ENCODE peak calls at places on chromosomes 4 and X, in nine cellular contexts. H, E, X, L, I, T, O, J and Y are unnamed samples. For H3K4me1, the result is how much of the 10 kb centered on the place peaks cover.

GRCh38 chr4:143256456-143256855 is 71.7 kb downstream of the USP38 start:
- DNase-seq in H (no peak), E (no peak), X (no peak), L (no peak), I (no peak), T (no peak), O (no peak), J (no peak), Y (no peak)

GRCh38 chr4:139559692-139560091 is 3.7 kb upstream of the SETD7 start:
- DNase-seq in H (no peak), E (no peak), X (no peak), L (no peak), I (no peak), T (no peak), O (no peak), J (no peak), Y (no peak)

GRCh38 chrX:49155243-49155899 is 7.2 kb upstream of the MAGIX start:
- DNase-seq in H (peak), E (no peak), X (no peak), L (peak), I (no peak), T (peak), O (peak), J (peak), Y (peak)

GRCh38 chrX:133911816-133912495 is 73.4 kb downstream of the GPC3 start:
- DNase-seq in H (no peak), E (no peak), X (no peak), L (no peak), I (no peak), T (no peak), O (no peak), J (no peak), Y (no peak)

GRCh38 chr4:105631818-105632400 is 76.6 kb downstream of the INTS12 start:
- DNase-seq in H (no peak), E (no peak), X (no peak), L (no peak), I (no peak), T (no peak), O (no peak), J (no peak), Y (peak)

GRCh38 chr4:114900934-114901333 is 212.5 kb downstream of the NDST4 start:
- DNase-seq in H (no peak), E (no peak), X (no peak), L (no peak), I (no peak), T (no peak), O (no peak), J (no peak), Y (no peak)

GRCh38 chrX:20352935-20353336 is 86.2 kb upstream of the RPS6KA3 start:
- DNase-seq in H (no peak), E (no peak), X (no peak), L (no peak), I (no peak), T (no peak), O (no peak), J (no peak), Y (no peak)

GRCh38 chr4:138021116-138021820 is 220.9 kb downstream of the SLC7A11 start:
- DNase-seq in H (no peak), E (no peak), X (no peak), L (no peak), I (no peak), T (no peak), O (no peak), J (no peak), Y (peak)

GRCh38 chrX:42119076-42119475 is 195.7 kb upstream of the CASK start:
- DNase-seq in H (peak), E (no peak), X (no peak), L (no peak), I (no peak), T (no peak), O (peak), J (no peak), Y (peak)

GRCh38 chr4:11194431-11194830 is 234.3 kb downstream of the HS3ST1 start:
- DNase-seq in H (no peak), E (no peak), X (no peak), L (no peak), I (no peak), T (no peak), O (no peak), J (no peak), Y (no peak)

GRCh38 chr4:83217721-83218522 is 66.7 kb downstream of the COQ2 start:
- DNase-seq in H (no peak), E (no peak), X (no peak), L (no peak), I (no peak), T (no peak), O (no peak), J (peak), Y (no peak)

GRCh38 chr4:112854420-112854819 is 195.0 kb upstream of the ANK2 start:
- DNase-seq in H (no peak), E (no peak), X (no peak), L (no peak), I (no peak), T (no peak), O (no peak), J (no peak), Y (no peak)

GRCh38 chrX:71098302-71098701 is 2.7 kb downstream of the FOXO4 start:
- DNase-seq in H (peak), E (peak), X (peak), L (peak), I (no peak), T (peak), O (peak), J (peak), Y (peak)

GRCh38 chrX:41923925-41924693 is 755 bp upstream of the CASK start:
- DNase-seq in H (peak), E (no peak), X (no peak), L (peak), I (no peak), T (peak), O (peak), J (peak), Y (peak)

GRCh38 chr4:156109943-156110925 is 156.6 kb upstream of the CTSO start:
- DNase-seq in H (peak), E (no peak), X (no peak), L (no peak), I (no peak), T (peak), O (no peak), J (no peak), Y (peak)

GRCh38 chr4:53558981-53559620 is 32.2 kb downstream of the LNX1 start:
- DNase-seq in H (peak), E (no peak), X (no peak), L (no peak), I (no peak), T (no peak), O (no peak), J (no peak), Y (peak)

GRCh38 chr4:138410266-138410665 is 168.1 kb upstream of the SLC7A11 start:
- DNase-seq in H (no peak), E (peak), X (no peak), L (peak), I (no peak), T (peak), O (no peak), J (no peak), Y (no peak)

GRCh38 chr4:139732991-139733555 is 67.5 kb downstream of the MGST2 start:
- DNase-seq in H (no peak), E (no peak), X (no peak), L (peak), I (no peak), T (no peak), O (no peak), J (no peak), Y (no peak)

GRCh38 chr4:56210397-56210796 is 176.9 kb downstream of the AASDH start:
- DNase-seq in H (no peak), E (no peak), X (no peak), L (no peak), I (no peak), T (no peak), O (no peak), J (no peak), Y (no peak)

GRCh38 chr4:182749768-182750167 is 167.4 kb downstream of the DCTD start:
- DNase-seq in H (peak), E (no peak), X (no peak), L (no peak), I (no peak), T (no peak), O (no peak), J (no peak), Y (no peak)

GRCh38 chr4:183249854-183250253 is 70.2 kb downstream of the CLDN22 start:
- DNase-seq in H (peak), E (no peak), X (no peak), L (no peak), I (no peak), T (peak), O (peak), J (no peak), Y (peak)

GRCh38 chrX:139932077-139932900 is 564 bp downstream of the ATP11C start:
- DNase-seq in H (peak), E (peak), X (peak), L (peak), I (peak), T (peak), O (peak), J (peak), Y (peak)

GRCh38 chr4:163448541-163449203 is 24.9 kb downstream of the TKTL2 start:
- DNase-seq in H (no peak), E (no peak), X (no peak), L (no peak), I (no peak), T (no peak), O (peak), J (no peak), Y (peak)

GRCh38 chr4:135515295-135515694 is 1313.7 kb upstream of the PABPC4L start:
- DNase-seq in H (no peak), E (no peak), X (no peak), L (no peak), I (no peak), T (no peak), O (peak), J (no peak), Y (no peak)

GRCh38 chr4:84238247-84239090 is 260.6 kb downstream of the NKX6-1 start:
- DNase-seq in H (no peak), E (no peak), X (no peak), L (no peak), I (no peak), T (no peak), O (peak), J (no peak), Y (peak)

GRCh38 chr4:147761218-147761883 is 29.5 kb downstream of the ARHGAP10 start:
- DNase-seq in H (no peak), E (no peak), X (no peak), L (no peak), I (no peak), T (no peak), O (no peak), J (no peak), Y (no peak)

GRCh38 chr4:79882806-79883205 is 190.2 kb downstream of the ANTXR2 start:
- DNase-seq in H (no peak), E (no peak), X (no peak), L (no peak), I (no peak), T (no peak), O (peak), J (no peak), Y (no peak)

GRCh38 chrX:129115935-129116334 is 407.4 kb downstream of the SMARCA1 start:
- DNase-seq in H (no peak), E (no peak), X (no peak), L (no peak), I (no peak), T (no peak), O (no peak), J (no peak), Y (no peak)
- H3K4me1 ChIP-seq in H (under half), E (under half), X (under half), L (under half), I (under half), T (under half), O (under half), J (under half), Y (under half)

DNA sequence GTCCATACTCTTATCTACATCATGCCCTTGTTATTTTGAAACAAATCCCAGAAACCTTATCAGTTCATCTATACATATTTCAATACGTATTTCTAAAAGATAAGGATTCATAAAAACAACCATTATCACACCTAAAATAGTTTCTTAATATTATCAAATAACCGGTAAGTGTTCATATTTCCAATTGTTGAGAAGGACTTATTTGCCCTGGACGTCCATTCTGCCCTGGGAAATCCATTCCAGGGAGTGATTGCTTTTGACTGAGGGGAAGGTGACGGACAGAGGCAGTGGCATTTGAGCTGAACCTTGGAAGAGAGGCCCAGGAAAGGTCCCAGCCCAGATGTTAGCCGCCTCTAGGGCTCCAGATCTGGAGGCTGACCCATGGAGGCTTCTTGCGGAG is 49.6 kb downstream of the STARD8 start:
- DNase-seq in H (peak), E (no peak), X (no peak), L (no peak), I (no peak), T (no peak), O (no peak), J (no peak), Y (no peak)
- H3K27ac ChIP-seq in H (peak), E (no peak), X (no peak), L (peak), I (peak), T (no peak), O (no peak), J (no peak), Y (no peak)

DNA sequence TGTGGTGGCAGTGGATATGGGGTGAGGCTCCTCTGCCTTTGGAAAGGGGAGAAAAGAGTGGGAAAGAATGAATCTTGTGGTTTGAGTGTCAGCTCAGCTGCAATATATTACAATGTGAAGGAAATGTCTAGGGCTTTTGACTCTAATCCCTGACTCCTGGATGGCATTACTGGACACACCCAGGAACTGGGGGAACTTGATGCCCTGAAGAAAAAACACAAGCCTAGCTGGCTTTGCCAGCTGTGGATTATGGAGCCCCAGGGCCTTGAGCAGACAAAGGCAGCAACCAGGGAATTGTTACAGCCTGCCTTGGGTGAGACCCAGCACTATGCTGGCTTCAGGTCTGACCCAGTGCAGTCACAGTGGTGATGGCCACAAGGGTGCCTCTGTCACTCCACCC is 57.1 kb upstream of the CYSLTR1 start:
- DNase-seq in H (no peak), E (no peak), X (no peak), L (no peak), I (no peak), T (no peak), O (no peak), J (no peak), Y (no peak)
- H3K4me1 ChIP-seq in H (under half), E (under half), X (under half), L (under half), I (under half), T (under half), O (under half), J (under half), Y (under half)

GRCh38 chr4:74325886-74326285 is 17.6 kb downstream of the EPGN start:
- DNase-seq in H (no peak), E (no peak), X (no peak), L (no peak), I (no peak), T (no peak), O (no peak), J (no peak), Y (no peak)

GRCh38 chr4:74330295-74330750 is 22.1 kb downstream of the EPGN start:
- DNase-seq in H (peak), E (no peak), X (no peak), L (no peak), I (no peak), T (no peak), O (peak), J (no peak), Y (no peak)

GRCh38 chr4:74327751-74328150 is 19.5 kb downstream of the EPGN start:
- DNase-seq in H (peak), E (no peak), X (no peak), L (no peak), I (no peak), T (no peak), O (no peak), J (no peak), Y (peak)

GRCh38 chr4:74331252-74331651 is 23.0 kb downstream of the EPGN start:
- DNase-seq in H (no peak), E (no peak), X (no peak), L (no peak), I (no peak), T (no peak), O (no peak), J (no peak), Y (no peak)

GRCh38 chr4:74328501-74328900 is 20.2 kb downstream of the EPGN start:
- DNase-seq in H (no peak), E (no peak), X (no peak), L (no peak), I (no peak), T (no peak), O (no peak), J (no peak), Y (peak)
- H3K27ac ChIP-seq in H (peak), E (no peak), X (no peak), L (no peak), I (no peak), T (no peak), O (no peak), J (peak), Y (peak)

DNA sequence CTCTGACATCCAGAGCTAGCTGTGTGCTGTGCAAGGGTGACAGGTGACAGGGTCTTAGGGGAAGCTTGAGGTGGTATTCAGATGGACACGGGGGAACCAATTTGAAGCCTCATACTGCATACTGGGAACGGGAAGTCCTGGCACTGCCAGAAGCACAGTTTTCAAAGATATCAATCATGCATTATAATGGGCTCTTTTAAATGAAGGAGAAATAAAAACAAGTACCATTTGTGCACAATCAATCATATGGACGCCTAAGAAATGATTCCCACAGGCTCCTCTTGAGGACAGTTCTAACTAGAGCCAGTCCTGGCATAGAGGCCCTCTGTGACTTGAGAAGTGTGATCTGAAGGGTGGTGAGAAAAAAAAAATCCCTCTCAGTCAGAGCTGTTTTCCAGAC is 50.9 kb downstream of the TSC22D3 start:
- DNase-seq in H (no peak), E (no peak), X (no peak), L (no peak), I (no peak), T (no peak), O (no peak), J (no peak), Y (no peak)
- H3K4me1 ChIP-seq in H (under half), E (under half), X (under half), L (under half), I (half or more), T (half or more), O (under half), J (under half), Y (under half)

GRCh38 chr4:107349266-107349665 is 313.2 kb upstream of the DKK2 start:
- DNase-seq in H (no peak), E (no peak), X (no peak), L (no peak), I (no peak), T (no peak), O (no peak), J (no peak), Y (peak)

GRCh38 chr4:107351196-107351595 is 315.1 kb upstream of the DKK2 start:
- DNase-seq in H (no peak), E (no peak), X (no peak), L (no peak), I (no peak), T (no peak), O (no peak), J (no peak), Y (no peak)

GRCh38 chr4:107348188-107348872 is 312.2 kb upstream of the DKK2 start:
- DNase-seq in H (no peak), E (no peak), X (no peak), L (no peak), I (no peak), T (no peak), O (no peak), J (no peak), Y (no peak)

GRCh38 chr4:107349732-107350131 is 313.6 kb upstream of the DKK2 start:
- DNase-seq in H (no peak), E (no peak), X (no peak), L (no peak), I (no peak), T (no peak), O (no peak), J (no peak), Y (no peak)
- H3K27ac ChIP-seq in H (no peak), E (no peak), X (no peak), L (no peak), I (no peak), T (no peak), O (no peak), J (no peak), Y (no peak)

GRCh38 chr4:40301592-40301991 is 33.5 kb upstream of the CHRNA9 start:
- DNase-seq in H (no peak), E (no peak), X (no peak), L (no peak), I (no peak), T (no peak), O (no peak), J (peak), Y (no peak)
- H3K4me1 ChIP-seq in H (under half), E (under half), X (under half), L (under half), I (under half), T (under half), O (under half), J (half or more), Y (under half)

GRCh38 chr4:7632971-7633370 is 198.2 kb upstream of the PSAPL1 start:
- DNase-seq in H (no peak), E (no peak), X (no peak), L (no peak), I (no peak), T (no peak), O (no peak), J (no peak), Y (peak)

GRCh38 chr4:7629855-7630254 is 195.1 kb upstream of the PSAPL1 start:
- DNase-seq in H (no peak), E (no peak), X (no peak), L (no peak), I (no peak), T (no peak), O (no peak), J (no peak), Y (no peak)

GRCh38 chr4:7631288-7631633 is 196.5 kb upstream of the PSAPL1 start:
- DNase-seq in H (no peak), E (no peak), X (no peak), L (no peak), I (no peak), T (no peak), O (no peak), J (no peak), Y (no peak)

GRCh38 chr4:7632341-7632740 is 197.6 kb upstream of the PSAPL1 start:
- DNase-seq in H (no peak), E (no peak), X (no peak), L (no peak), I (no peak), T (no peak), O (no peak), J (no peak), Y (no peak)

GRCh38 chr4:7630559-7631287 is 196.0 kb upstream of the PSAPL1 start:
- DNase-seq in H (no peak), E (peak), X (peak), L (peak), I (peak), T (no peak), O (peak), J (no peak), Y (peak)
- H3K27ac ChIP-seq in H (peak), E (no peak), X (no peak), L (peak), I (no peak), T (no peak), O (peak), J (no peak), Y (peak)